ENCODE peak calls at places on chromosomes 5 and 9, in nine cellular contexts. One of them, this sample, is unnamed.

GRCh38 chr5:134603059-134603458 is 29.6 kb downstream of the SAR1B start:
- DNase-seq in brain microvascular endothelial cell: no peak
- DNase-seq in heart left ventricle: no peak
- DNase-seq in CD4-positive, alpha-beta memory T cell: no peak
- DNase-seq in mesendoderm: no peak
- DNase-seq in aorta: no peak
- DNase-seq in tibial nerve: no peak
- DNase-seq in tibial artery: no peak
- DNase-seq in BE2C: no peak
- DNase-seq in this sample: no peak

GRCh38 chr5:76403713-76403962 is 553 bp downstream of the IQGAP2 start:
- DNase-seq in brain microvascular endothelial cell: no peak
- DNase-seq in heart left ventricle: no peak
- DNase-seq in CD4-positive, alpha-beta memory T cell: no peak
- DNase-seq in mesendoderm: no peak
- DNase-seq in aorta: no peak
- DNase-seq in tibial nerve: no peak
- DNase-seq in tibial artery: no peak
- DNase-seq in BE2C: no peak
- DNase-seq in this sample: peak; percentile 91

GRCh38 chr9:95666785-95667155 is 150.0 kb upstream of the PTCH1 start:
- DNase-seq in brain microvascular endothelial cell: no peak
- DNase-seq in heart left ventricle: no peak
- DNase-seq in CD4-positive, alpha-beta memory T cell: no peak
- DNase-seq in mesendoderm: no peak
- DNase-seq in aorta: no peak
- DNase-seq in tibial nerve: no peak
- DNase-seq in tibial artery: no peak
- DNase-seq in BE2C: no peak
- DNase-seq in this sample: peak; percentile 41

GRCh38 chr5:98103807-98104206 is 669.7 kb upstream of the RGMB start:
- DNase-seq in brain microvascular endothelial cell: no peak
- DNase-seq in heart left ventricle: no peak
- DNase-seq in CD4-positive, alpha-beta memory T cell: no peak
- DNase-seq in mesendoderm: no peak
- DNase-seq in aorta: no peak
- DNase-seq in tibial nerve: no peak
- DNase-seq in tibial artery: no peak
- DNase-seq in BE2C: no peak
- DNase-seq in this sample: no peak

GRCh38 chr5:87102841-87103240 is 164.8 kb upstream of the RASA1 start:
- DNase-seq in brain microvascular endothelial cell: no peak
- DNase-seq in heart left ventricle: no peak
- DNase-seq in CD4-positive, alpha-beta memory T cell: no peak
- DNase-seq in mesendoderm: no peak
- DNase-seq in aorta: no peak
- DNase-seq in tibial nerve: no peak
- DNase-seq in tibial artery: no peak
- DNase-seq in BE2C: no peak
- DNase-seq in this sample: no peak

GRCh38 chr5:61949680-61950435 is 356.1 kb upstream of the KIF2A start:
- DNase-seq in brain microvascular endothelial cell: no peak
- DNase-seq in heart left ventricle: no peak
- DNase-seq in CD4-positive, alpha-beta memory T cell: no peak
- DNase-seq in mesendoderm: no peak
- DNase-seq in aorta: no peak
- DNase-seq in tibial nerve: no peak
- DNase-seq in tibial artery: no peak
- DNase-seq in BE2C: no peak
- DNase-seq in this sample: no peak

GRCh38 chr5:139600336-139600949 is 39.3 kb downstream of the UBE2D2 start:
- DNase-seq in brain microvascular endothelial cell: peak; percentile 63
- DNase-seq in heart left ventricle: no peak
- DNase-seq in CD4-positive, alpha-beta memory T cell: no peak
- DNase-seq in mesendoderm: no peak
- DNase-seq in aorta: no peak
- DNase-seq in tibial nerve: no peak
- DNase-seq in tibial artery: no peak
- DNase-seq in BE2C: no peak
- DNase-seq in this sample: no peak

GRCh38 chr5:95843733-95844223 is 21.3 kb upstream of the GLRX start:
- DNase-seq in brain microvascular endothelial cell: no peak
- DNase-seq in heart left ventricle: no peak
- DNase-seq in CD4-positive, alpha-beta memory T cell: no peak
- DNase-seq in mesendoderm: no peak
- DNase-seq in aorta: no peak
- DNase-seq in tibial nerve: no peak
- DNase-seq in tibial artery: no peak
- DNase-seq in BE2C: no peak
- DNase-seq in this sample: no peak

GRCh38 chr9:81536242-81537025 is 152.9 kb downstream of the TLE1 start:
- DNase-seq in brain microvascular endothelial cell: no peak
- DNase-seq in heart left ventricle: no peak
- DNase-seq in CD4-positive, alpha-beta memory T cell: no peak
- DNase-seq in mesendoderm: no peak
- DNase-seq in aorta: no peak
- DNase-seq in tibial nerve: no peak
- DNase-seq in tibial artery: no peak
- DNase-seq in BE2C: no peak
- DNase-seq in this sample: no peak

GRCh38 chr9:37339945-37340344 is 82.6 kb upstream of the GRHPR start:
- DNase-seq in brain microvascular endothelial cell: no peak
- DNase-seq in heart left ventricle: no peak
- DNase-seq in CD4-positive, alpha-beta memory T cell: no peak
- DNase-seq in mesendoderm: peak; percentile 2
- DNase-seq in aorta: no peak
- DNase-seq in tibial nerve: no peak
- DNase-seq in tibial artery: no peak
- DNase-seq in BE2C: peak; percentile 56
- DNase-seq in this sample: no peak

GRCh38 chr5:150317048-150318003 is 14.6 kb upstream of the ARSI start:
- DNase-seq in brain microvascular endothelial cell: peak; percentile 95
- DNase-seq in heart left ventricle: no peak
- DNase-seq in CD4-positive, alpha-beta memory T cell: no peak
- DNase-seq in mesendoderm: peak; percentile 95
- DNase-seq in aorta: no peak
- DNase-seq in tibial nerve: no peak
- DNase-seq in tibial artery: no peak
- DNase-seq in BE2C: peak; percentile 96
- DNase-seq in this sample: no peak

GRCh38 chr9:114919611-114920010 is 10.8 kb downstream of the TNFSF8 start:
- DNase-seq in brain microvascular endothelial cell: no peak
- DNase-seq in heart left ventricle: no peak
- DNase-seq in CD4-positive, alpha-beta memory T cell: no peak
- DNase-seq in mesendoderm: no peak
- DNase-seq in aorta: no peak
- DNase-seq in tibial nerve: no peak
- DNase-seq in tibial artery: no peak
- DNase-seq in BE2C: no peak
- DNase-seq in this sample: no peak

GRCh38 chr5:9398227-9398626 is 147.6 kb downstream of the SEMA5A start:
- DNase-seq in brain microvascular endothelial cell: no peak
- DNase-seq in heart left ventricle: no peak
- DNase-seq in CD4-positive, alpha-beta memory T cell: no peak
- DNase-seq in mesendoderm: no peak
- DNase-seq in aorta: no peak
- DNase-seq in tibial nerve: no peak
- DNase-seq in tibial artery: no peak
- DNase-seq in BE2C: no peak
- DNase-seq in this sample: no peak

GRCh38 chr9:136701665-136702048 is 10.7 kb upstream of the DIPK1B start:
- DNase-seq in brain microvascular endothelial cell: no peak
- DNase-seq in heart left ventricle: no peak
- DNase-seq in CD4-positive, alpha-beta memory T cell: no peak
- DNase-seq in mesendoderm: no peak
- DNase-seq in aorta: no peak
- DNase-seq in tibial nerve: no peak
- DNase-seq in tibial artery: no peak
- DNase-seq in BE2C: no peak
- DNase-seq in this sample: no peak

GRCh38 chr5:73387630-73388370 is 60.8 kb downstream of the FOXD1 start:
- DNase-seq in brain microvascular endothelial cell: no peak
- DNase-seq in heart left ventricle: no peak
- DNase-seq in CD4-positive, alpha-beta memory T cell: peak; percentile 85
- DNase-seq in mesendoderm: no peak
- DNase-seq in aorta: no peak
- DNase-seq in tibial nerve: no peak
- DNase-seq in tibial artery: no peak
- DNase-seq in BE2C: no peak
- DNase-seq in this sample: no peak

GRCh38 chr9:76403352-76403751 is 9.1 kb upstream of the RFK start:
- DNase-seq in brain microvascular endothelial cell: peak; percentile 60
- DNase-seq in heart left ventricle: no peak
- DNase-seq in CD4-positive, alpha-beta memory T cell: peak; percentile 67
- DNase-seq in mesendoderm: peak; percentile 23
- DNase-seq in aorta: no peak
- DNase-seq in tibial nerve: no peak
- DNase-seq in tibial artery: no peak
- DNase-seq in BE2C: no peak
- DNase-seq in this sample: no peak
- H3K4me3 ChIP-seq in brain microvascular endothelial cell: no peak overlapping the region
- H3K4me3 ChIP-seq in heart left ventricle: no peak overlapping the region
- H3K4me3 ChIP-seq in CD4-positive, alpha-beta memory T cell: no peak overlapping the region
- H3K4me3 ChIP-seq in mesendoderm: no peak overlapping the region
- H3K4me3 ChIP-seq in aorta: peak overlapping the region; percentile 3
- H3K4me3 ChIP-seq in tibial nerve: no peak overlapping the region
- H3K4me3 ChIP-seq in tibial artery: no peak overlapping the region
- H3K4me3 ChIP-seq in BE2C: no peak overlapping the region
- H3K4me3 ChIP-seq in this sample: no peak overlapping the region

GRCh38 chr5:138570871-138571270 is 4.3 kb downstream of the HSPA9 start:
- DNase-seq in brain microvascular endothelial cell: no peak
- DNase-seq in heart left ventricle: no peak
- DNase-seq in CD4-positive, alpha-beta memory T cell: no peak
- DNase-seq in mesendoderm: no peak
- DNase-seq in aorta: no peak
- DNase-seq in tibial nerve: no peak
- DNase-seq in tibial artery: no peak
- DNase-seq in BE2C: no peak
- DNase-seq in this sample: no peak
- H3K36me3 ChIP-seq in brain microvascular endothelial cell: peaks cover 66% of the 10 kb centered on the region
- H3K36me3 ChIP-seq in heart left ventricle: peaks cover 79% of the 10 kb centered on the region
- H3K36me3 ChIP-seq in CD4-positive, alpha-beta memory T cell: peaks cover 74% of the 10 kb centered on the region
- H3K36me3 ChIP-seq in mesendoderm: peaks cover 15% of the 10 kb centered on the region
- H3K36me3 ChIP-seq in aorta: peaks cover 4% of the 10 kb centered on the region
- H3K36me3 ChIP-seq in tibial nerve: peaks cover 57% of the 10 kb centered on the region
- H3K36me3 ChIP-seq in tibial artery: peaks cover 76% of the 10 kb centered on the region
- H3K36me3 ChIP-seq in BE2C: peaks cover 91% of the 10 kb centered on the region
- H3K36me3 ChIP-seq in this sample: peaks cover 60% of the 10 kb centered on the region

GRCh38 chr5:149264432-149265069 is 7.1 kb upstream of the AFAP1L1 start:
- DNase-seq in brain microvascular endothelial cell: no peak
- DNase-seq in heart left ventricle: no peak
- DNase-seq in CD4-positive, alpha-beta memory T cell: peak; percentile 74
- DNase-seq in mesendoderm: peak; percentile 81
- DNase-seq in aorta: peak; percentile 10
- DNase-seq in tibial nerve: no peak
- DNase-seq in tibial artery: no peak
- DNase-seq in BE2C: peak; percentile 26
- DNase-seq in this sample: peak; percentile 87
- H3K27me3 ChIP-seq in brain microvascular endothelial cell: no peaks in the 10 kb centered on the region
- H3K27me3 ChIP-seq in heart left ventricle: no peaks in the 10 kb centered on the region
- H3K27me3 ChIP-seq in CD4-positive, alpha-beta memory T cell: no peaks in the 10 kb centered on the region
- H3K27me3 ChIP-seq in mesendoderm: no peaks in the 10 kb centered on the region
- H3K27me3 ChIP-seq in aorta: no peaks in the 10 kb centered on the region
- H3K27me3 ChIP-seq in tibial nerve: peaks cover 4% of the 10 kb centered on the region
- H3K27me3 ChIP-seq in tibial artery: peaks cover 12% of the 10 kb centered on the region
- H3K27me3 ChIP-seq in BE2C: peaks cover 3% of the 10 kb centered on the region
- H3K27me3 ChIP-seq in this sample: peaks cover 6% of the 10 kb centered on the region

DNA sequence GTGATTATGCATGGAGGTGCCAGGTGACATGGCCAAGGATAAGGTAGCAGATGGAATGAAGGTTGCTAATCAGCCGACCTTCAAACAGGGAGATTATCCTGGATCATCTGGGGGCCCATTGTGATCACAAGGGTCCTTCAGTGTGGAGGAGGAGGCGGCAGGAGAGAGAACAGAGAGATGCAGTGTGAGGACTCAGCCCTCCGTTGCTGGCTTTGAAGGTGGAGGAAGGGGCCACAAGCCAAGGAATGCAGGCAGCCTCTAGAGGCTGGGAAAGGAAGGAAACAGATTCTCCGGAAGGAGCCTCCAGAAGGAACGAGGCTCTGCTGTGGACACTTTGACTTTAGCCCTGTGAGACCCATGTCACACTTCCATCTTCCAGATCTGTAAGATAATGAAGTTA is 27.4 kb upstream of the EEIG1 start:
- DNase-seq in brain microvascular endothelial cell: no peak
- DNase-seq in heart left ventricle: no peak
- DNase-seq in CD4-positive, alpha-beta memory T cell: no peak
- DNase-seq in mesendoderm: no peak
- DNase-seq in aorta: no peak
- DNase-seq in tibial nerve: no peak
- DNase-seq in tibial artery: no peak
- DNase-seq in BE2C: no peak
- DNase-seq in this sample: no peak
- H3K4me3 ChIP-seq in brain microvascular endothelial cell: no peak overlapping the region
- H3K4me3 ChIP-seq in heart left ventricle: no peak overlapping the region
- H3K4me3 ChIP-seq in CD4-positive, alpha-beta memory T cell: no peak overlapping the region
- H3K4me3 ChIP-seq in mesendoderm: no peak overlapping the region
- H3K4me3 ChIP-seq in aorta: no peak overlapping the region
- H3K4me3 ChIP-seq in tibial nerve: no peak overlapping the region
- H3K4me3 ChIP-seq in tibial artery: no peak overlapping the region
- H3K4me3 ChIP-seq in BE2C: no peak overlapping the region
- H3K4me3 ChIP-seq in this sample: no peak overlapping the region

GRCh38 chr5:179834120-179834519 is 13.4 kb downstream of the SQSTM1 start:
- DNase-seq in brain microvascular endothelial cell: no peak
- DNase-seq in heart left ventricle: no peak
- DNase-seq in CD4-positive, alpha-beta memory T cell: no peak
- DNase-seq in mesendoderm: no peak
- DNase-seq in aorta: no peak
- DNase-seq in tibial nerve: no peak
- DNase-seq in tibial artery: no peak
- DNase-seq in BE2C: no peak
- DNase-seq in this sample: peak; percentile 44

GRCh38 chr5:179833709-179834070 is 13.0 kb downstream of the SQSTM1 start:
- DNase-seq in brain microvascular endothelial cell: no peak
- DNase-seq in heart left ventricle: no peak
- DNase-seq in CD4-positive, alpha-beta memory T cell: no peak
- DNase-seq in mesendoderm: no peak
- DNase-seq in aorta: no peak
- DNase-seq in tibial nerve: no peak
- DNase-seq in tibial artery: no peak
- DNase-seq in BE2C: no peak
- DNase-seq in this sample: peak; percentile 24

GRCh38 chr5:179833056-179833708 is 12.5 kb downstream of the SQSTM1 start:
- DNase-seq in brain microvascular endothelial cell: no peak
- DNase-seq in heart left ventricle: no peak
- DNase-seq in CD4-positive, alpha-beta memory T cell: no peak
- DNase-seq in mesendoderm: no peak
- DNase-seq in aorta: no peak
- DNase-seq in tibial nerve: no peak
- DNase-seq in tibial artery: no peak
- DNase-seq in BE2C: no peak
- DNase-seq in this sample: peak; percentile 33

GRCh38 chr5:179829732-179830435 is 9.2 kb downstream of the SQSTM1 start:
- DNase-seq in brain microvascular endothelial cell: no peak
- DNase-seq in heart left ventricle: no peak
- DNase-seq in CD4-positive, alpha-beta memory T cell: no peak
- DNase-seq in mesendoderm: no peak
- DNase-seq in aorta: no peak
- DNase-seq in tibial nerve: no peak
- DNase-seq in tibial artery: no peak
- DNase-seq in BE2C: no peak
- DNase-seq in this sample: no peak

GRCh38 chr5:179832039-179832745 is 11.5 kb downstream of the SQSTM1 start:
- DNase-seq in brain microvascular endothelial cell: no peak
- DNase-seq in heart left ventricle: no peak
- DNase-seq in CD4-positive, alpha-beta memory T cell: no peak
- DNase-seq in mesendoderm: no peak
- DNase-seq in aorta: no peak
- DNase-seq in tibial nerve: no peak
- DNase-seq in tibial artery: no peak
- DNase-seq in BE2C: no peak
- DNase-seq in this sample: peak; percentile 28
- H3K36me3 ChIP-seq in brain microvascular endothelial cell: peaks cover 90% of the 10 kb centered on the region
- H3K36me3 ChIP-seq in heart left ventricle: peaks cover 90% of the 10 kb centered on the region
- H3K36me3 ChIP-seq in CD4-positive, alpha-beta memory T cell: peaks cover 65% of the 10 kb centered on the region
- H3K36me3 ChIP-seq in mesendoderm: peaks cover 20% of the 10 kb centered on the region
- H3K36me3 ChIP-seq in aorta: peaks cover 4% of the 10 kb centered on the region
- H3K36me3 ChIP-seq in tibial nerve: peaks cover 50% of the 10 kb centered on the region
- H3K36me3 ChIP-seq in tibial artery: peaks cover 88% of the 10 kb centered on the region
- H3K36me3 ChIP-seq in BE2C: peaks cover 70% of the 10 kb centered on the region
- H3K36me3 ChIP-seq in this sample: peaks cover 46% of the 10 kb centered on the region